ENCODE peak calls at places on chromosomes 4 and X, in six cellular contexts. One of them, this sample, is unnamed.
A peak's percentile ranks its signal among the peaks of the same experiment; 100 is the strongest.

GRCh38 chr4:189773909-189774308 is 166.8 kb upstream of the FRG1 start:
- DNase-seq in stimulated activated CD4-positive, alpha-beta T cell treated with anti-CD3 and anti-CD28 coated beads, TNF-alpha, amount 100 ng/mL, for 4 hours: no peak
- DNase-seq in activated T-helper 1 cell treated with anti-CD3 and anti-CD28 coated beads, Interleukin-2, amount 50 U/mL, for 16 hours: no peak
- DNase-seq in fibroblast of the conjunctiva: no peak
- DNase-seq in hippocampal formation: no peak
- DNase-seq in HEK293T: no peak
- DNase-seq in this sample: no peak

GRCh38 chrX:49756692-49757091 is 60.9 kb upstream of the PAGE1 start:
- DNase-seq in stimulated activated CD4-positive, alpha-beta T cell treated with anti-CD3 and anti-CD28 coated beads, TNF-alpha, amount 100 ng/mL, for 4 hours: no peak
- DNase-seq in hippocampal formation: no peak
- DNase-seq in activated T-helper 1 cell treated with anti-CD3 and anti-CD28 coated beads, Interleukin-2, amount 50 U/mL, for 16 hours: no peak
- DNase-seq in HEK293T: no peak
- DNase-seq in fibroblast of the conjunctiva: no peak
- DNase-seq in this sample: no peak

GRCh38 chrX:9775930-9776329 is 10.3 kb upstream of the GPR143 start:
- DNase-seq in hippocampal formation: no peak
- DNase-seq in HEK293T: no peak
- DNase-seq in stimulated activated CD4-positive, alpha-beta T cell treated with anti-CD3 and anti-CD28 coated beads, TNF-alpha, amount 100 ng/mL, for 4 hours: no peak
- DNase-seq in fibroblast of the conjunctiva: no peak
- DNase-seq in activated T-helper 1 cell treated with anti-CD3 and anti-CD28 coated beads, Interleukin-2, amount 50 U/mL, for 16 hours: no peak
- DNase-seq in this sample: no peak

GRCh38 chrX:151697537-151697936 is 2.3 kb downstream of the PRRG3 start:
- DNase-seq in stimulated activated CD4-positive, alpha-beta T cell treated with anti-CD3 and anti-CD28 coated beads, TNF-alpha, amount 100 ng/mL, for 4 hours: no peak
- DNase-seq in hippocampal formation: no peak
- DNase-seq in HEK293T: no peak
- DNase-seq in fibroblast of the conjunctiva: peak; percentile 83
- DNase-seq in activated T-helper 1 cell treated with anti-CD3 and anti-CD28 coated beads, Interleukin-2, amount 50 U/mL, for 16 hours: no peak
- DNase-seq in this sample: no peak

GRCh38 chrX:43741843-43742573 is 85.9 kb downstream of the MAOA start:
- DNase-seq in hippocampal formation: no peak
- DNase-seq in fibroblast of the conjunctiva: peak; percentile 61
- DNase-seq in activated T-helper 1 cell treated with anti-CD3 and anti-CD28 coated beads, Interleukin-2, amount 50 U/mL, for 16 hours: no peak
- DNase-seq in stimulated activated CD4-positive, alpha-beta T cell treated with anti-CD3 and anti-CD28 coated beads, TNF-alpha, amount 100 ng/mL, for 4 hours: no peak
- DNase-seq in HEK293T: no peak
- DNase-seq in this sample: no peak

GRCh38 chr4:9894604-9895361 is 113.3 kb downstream of the DRD5 start:
- DNase-seq in fibroblast of the conjunctiva: no peak
- DNase-seq in HEK293T: no peak
- DNase-seq in activated T-helper 1 cell treated with anti-CD3 and anti-CD28 coated beads, Interleukin-2, amount 50 U/mL, for 16 hours: no peak
- DNase-seq in hippocampal formation: no peak
- DNase-seq in stimulated activated CD4-positive, alpha-beta T cell treated with anti-CD3 and anti-CD28 coated beads, TNF-alpha, amount 100 ng/mL, for 4 hours: no peak
- DNase-seq in this sample: no peak

GRCh38 chrX:129530410-129530809 is 7.1 kb upstream of the SMARCA1 start:
- DNase-seq in fibroblast of the conjunctiva: no peak
- DNase-seq in hippocampal formation: no peak
- DNase-seq in stimulated activated CD4-positive, alpha-beta T cell treated with anti-CD3 and anti-CD28 coated beads, TNF-alpha, amount 100 ng/mL, for 4 hours: no peak
- DNase-seq in HEK293T: no peak
- DNase-seq in activated T-helper 1 cell treated with anti-CD3 and anti-CD28 coated beads, Interleukin-2, amount 50 U/mL, for 16 hours: no peak
- DNase-seq in this sample: no peak

GRCh38 chr4:118834960-118835895 is 698 bp downstream of the SEC24D start:
- DNase-seq in stimulated activated CD4-positive, alpha-beta T cell treated with anti-CD3 and anti-CD28 coated beads, TNF-alpha, amount 100 ng/mL, for 4 hours: peak; percentile 9
- DNase-seq in hippocampal formation: peak; percentile 37
- DNase-seq in activated T-helper 1 cell treated with anti-CD3 and anti-CD28 coated beads, Interleukin-2, amount 50 U/mL, for 16 hours: peak; percentile 7
- DNase-seq in HEK293T: peak; percentile 40
- DNase-seq in fibroblast of the conjunctiva: peak; percentile 57
- DNase-seq in this sample: peak; percentile 8

GRCh38 chr4:168150651-168151050 is 58.3 kb downstream of the ANXA10 start:
- DNase-seq in stimulated activated CD4-positive, alpha-beta T cell treated with anti-CD3 and anti-CD28 coated beads, TNF-alpha, amount 100 ng/mL, for 4 hours: no peak
- DNase-seq in hippocampal formation: no peak
- DNase-seq in HEK293T: no peak
- DNase-seq in activated T-helper 1 cell treated with anti-CD3 and anti-CD28 coated beads, Interleukin-2, amount 50 U/mL, for 16 hours: no peak
- DNase-seq in fibroblast of the conjunctiva: no peak
- DNase-seq in this sample: no peak

GRCh38 chr4:1530356-1530755 is 124.1 kb upstream of the NKX1-1 start:
- DNase-seq in fibroblast of the conjunctiva: no peak
- DNase-seq in HEK293T: no peak
- DNase-seq in activated T-helper 1 cell treated with anti-CD3 and anti-CD28 coated beads, Interleukin-2, amount 50 U/mL, for 16 hours: no peak
- DNase-seq in hippocampal formation: no peak
- DNase-seq in stimulated activated CD4-positive, alpha-beta T cell treated with anti-CD3 and anti-CD28 coated beads, TNF-alpha, amount 100 ng/mL, for 4 hours: no peak
- DNase-seq in this sample: no peak

GRCh38 chrX:48695925-48696300 is 621 bp upstream of the SUV39H1 start:
- DNase-seq in HEK293T: no peak
- DNase-seq in activated T-helper 1 cell treated with anti-CD3 and anti-CD28 coated beads, Interleukin-2, amount 50 U/mL, for 16 hours: no peak
- DNase-seq in stimulated activated CD4-positive, alpha-beta T cell treated with anti-CD3 and anti-CD28 coated beads, TNF-alpha, amount 100 ng/mL, for 4 hours: peak; percentile 4
- DNase-seq in fibroblast of the conjunctiva: no peak
- DNase-seq in hippocampal formation: no peak
- DNase-seq in this sample: no peak

GRCh38 chrX:133053854-133054565 is 42.9 kb downstream of the USP26 start:
- DNase-seq in stimulated activated CD4-positive, alpha-beta T cell treated with anti-CD3 and anti-CD28 coated beads, TNF-alpha, amount 100 ng/mL, for 4 hours: no peak
- DNase-seq in HEK293T: no peak
- DNase-seq in fibroblast of the conjunctiva: peak; percentile 1
- DNase-seq in hippocampal formation: no peak
- DNase-seq in activated T-helper 1 cell treated with anti-CD3 and anti-CD28 coated beads, Interleukin-2, amount 50 U/mL, for 16 hours: no peak
- DNase-seq in this sample: no peak

GRCh38 chrX:68941385-68941952 is 112.6 kb downstream of the EFNB1 start:
- DNase-seq in activated T-helper 1 cell treated with anti-CD3 and anti-CD28 coated beads, Interleukin-2, amount 50 U/mL, for 16 hours: no peak
- DNase-seq in stimulated activated CD4-positive, alpha-beta T cell treated with anti-CD3 and anti-CD28 coated beads, TNF-alpha, amount 100 ng/mL, for 4 hours: no peak
- DNase-seq in hippocampal formation: no peak
- DNase-seq in fibroblast of the conjunctiva: no peak
- DNase-seq in HEK293T: peak; percentile 3
- DNase-seq in this sample: no peak

GRCh38 chrX:53263597-53264094 is 17.7 kb downstream of the IQSEC2 start:
- DNase-seq in stimulated activated CD4-positive, alpha-beta T cell treated with anti-CD3 and anti-CD28 coated beads, TNF-alpha, amount 100 ng/mL, for 4 hours: no peak
- DNase-seq in activated T-helper 1 cell treated with anti-CD3 and anti-CD28 coated beads, Interleukin-2, amount 50 U/mL, for 16 hours: no peak
- DNase-seq in fibroblast of the conjunctiva: no peak
- DNase-seq in HEK293T: no peak
- DNase-seq in hippocampal formation: no peak
- DNase-seq in this sample: no peak

GRCh38 chrX:12949205-12949926 is 25.5 kb upstream of the TMSB4X start:
- DNase-seq in fibroblast of the conjunctiva: peak; percentile 47
- DNase-seq in HEK293T: no peak
- DNase-seq in activated T-helper 1 cell treated with anti-CD3 and anti-CD28 coated beads, Interleukin-2, amount 50 U/mL, for 16 hours: no peak
- DNase-seq in hippocampal formation: no peak
- DNase-seq in stimulated activated CD4-positive, alpha-beta T cell treated with anti-CD3 and anti-CD28 coated beads, TNF-alpha, amount 100 ng/mL, for 4 hours: no peak
- DNase-seq in this sample: no peak

GRCh38 chrX:1246816-1247215 is 21.8 kb upstream of the CSF2RA start:
- DNase-seq in HEK293T: peak; percentile 70
- DNase-seq in activated T-helper 1 cell treated with anti-CD3 and anti-CD28 coated beads, Interleukin-2, amount 50 U/mL, for 16 hours: peak; percentile 84
- DNase-seq in hippocampal formation: no peak
- DNase-seq in stimulated activated CD4-positive, alpha-beta T cell treated with anti-CD3 and anti-CD28 coated beads, TNF-alpha, amount 100 ng/mL, for 4 hours: peak; percentile 74
- DNase-seq in fibroblast of the conjunctiva: peak; percentile 26
- DNase-seq in this sample: peak; percentile 16

GRCh38 chrX:19855700-19856381 is 31.6 kb downstream of the SH3KBP1 start:
- DNase-seq in HEK293T: no peak
- DNase-seq in fibroblast of the conjunctiva: no peak
- DNase-seq in activated T-helper 1 cell treated with anti-CD3 and anti-CD28 coated beads, Interleukin-2, amount 50 U/mL, for 16 hours: no peak
- DNase-seq in stimulated activated CD4-positive, alpha-beta T cell treated with anti-CD3 and anti-CD28 coated beads, TNF-alpha, amount 100 ng/mL, for 4 hours: no peak
- DNase-seq in hippocampal formation: no peak
- DNase-seq in this sample: no peak

GRCh38 chr4:173489514-173489913 is 40.5 kb downstream of the HAND2 start:
- DNase-seq in stimulated activated CD4-positive, alpha-beta T cell treated with anti-CD3 and anti-CD28 coated beads, TNF-alpha, amount 100 ng/mL, for 4 hours: no peak
- DNase-seq in activated T-helper 1 cell treated with anti-CD3 and anti-CD28 coated beads, Interleukin-2, amount 50 U/mL, for 16 hours: no peak
- DNase-seq in fibroblast of the conjunctiva: no peak
- DNase-seq in HEK293T: no peak
- DNase-seq in hippocampal formation: no peak
- DNase-seq in this sample: no peak

GRCh38 chr4:1379351-1379781 is 26.9 kb downstream of the NKX1-1 start:
- DNase-seq in hippocampal formation: no peak
- DNase-seq in activated T-helper 1 cell treated with anti-CD3 and anti-CD28 coated beads, Interleukin-2, amount 50 U/mL, for 16 hours: no peak
- DNase-seq in fibroblast of the conjunctiva: no peak
- DNase-seq in HEK293T: no peak
- DNase-seq in stimulated activated CD4-positive, alpha-beta T cell treated with anti-CD3 and anti-CD28 coated beads, TNF-alpha, amount 100 ng/mL, for 4 hours: no peak
- DNase-seq in this sample: no peak

GRCh38 chr4:2247128-2248043 is 5.5 kb upstream of the HAUS3 start:
- DNase-seq in activated T-helper 1 cell treated with anti-CD3 and anti-CD28 coated beads, Interleukin-2, amount 50 U/mL, for 16 hours: no peak
- DNase-seq in fibroblast of the conjunctiva: no peak
- DNase-seq in HEK293T: no peak
- DNase-seq in stimulated activated CD4-positive, alpha-beta T cell treated with anti-CD3 and anti-CD28 coated beads, TNF-alpha, amount 100 ng/mL, for 4 hours: no peak
- DNase-seq in hippocampal formation: no peak
- DNase-seq in this sample: no peak

GRCh38 chr4:16161866-16162408 is 64.3 kb downstream of the TAPT1 start:
- DNase-seq in fibroblast of the conjunctiva: no peak
- DNase-seq in activated T-helper 1 cell treated with anti-CD3 and anti-CD28 coated beads, Interleukin-2, amount 50 U/mL, for 16 hours: no peak
- DNase-seq in HEK293T: no peak
- DNase-seq in stimulated activated CD4-positive, alpha-beta T cell treated with anti-CD3 and anti-CD28 coated beads, TNF-alpha, amount 100 ng/mL, for 4 hours: no peak
- DNase-seq in hippocampal formation: no peak
- DNase-seq in this sample: no peak